ENCODE peak calls at places on chromosomes 1 and 21, in four cellular contexts. G is stimulated activated CD8-positive, alpha-beta memory T cell treated with anti-CD3 and anti-CD28 coated beads, Interleukin-4, amount 100 ng/mL, for 4 hours; H is head of caudate nucleus; Y is testis. P is an unnamed sample.

GRCh38 chr1:190479028-190479427 is 1.4 kb upstream of the BRINP3 start:
- DNase-seq in H (no peak), G (no peak), Y (no peak), P (no peak)

GRCh38 chr21:41023936-41024335 is 144.0 kb upstream of the BACE2 start:
- DNase-seq in Y (no peak), H (no peak), G (no peak), P (no peak)

GRCh38 chr1:154809436-154810413 is 60.4 kb downstream of the KCNN3 start:
- DNase-seq in Y (no peak), H (no peak), G (no peak), P (no peak)

GRCh38 chr1:117060441-117061317 is 553 bp downstream of the TTF2 start:
- DNase-seq in G (no peak), Y (peak; percentile 50), H (no peak), P (peak; percentile 65)

GRCh38 chr1:169196566-169196965 is 90.1 kb downstream of the ATP1B1 start:
- DNase-seq in H (peak; percentile 14), Y (no peak), G (no peak), P (no peak)

GRCh38 chr1:17165823-17166222 is 39.1 kb upstream of the PADI1 start:
- DNase-seq in G (no peak), Y (no peak), H (no peak), P (no peak)

GRCh38 chr1:22536506-22536905 is 26.8 kb upstream of the EPHA8 start:
- DNase-seq in H (no peak), G (no peak), Y (no peak), P (no peak)

GRCh38 chr1:179300112-179300511 is 6.5 kb downstream of the SOAT1 start:
- DNase-seq in H (no peak), G (no peak), Y (no peak), P (no peak)

GRCh38 chr21:45283611-45284455 is 3.9 kb downstream of the POFUT2 start:
- DNase-seq in Y (peak; percentile 9), H (no peak), G (no peak), P (peak; percentile 39)

GRCh38 chr1:234564035-234565029 is 45.6 kb downstream of the IRF2BP2 start:
- DNase-seq in G (no peak), H (no peak), Y (no peak), P (no peak)

GRCh38 chr1:79929356-79929755 is 922.8 kb upstream of the ADGRL4 start:
- DNase-seq in G (no peak), Y (no peak), H (no peak), P (no peak)

GRCh38 chr1:234691567-234691966 is 81.6 kb upstream of the IRF2BP2 start:
- DNase-seq in Y (no peak), G (no peak), H (no peak), P (no peak)

P was measured in right lobe of liver.